ENCODE peak calls at places on chromosomes 16 and 17, in ten cellular contexts. One of them, this sample, is unnamed.

GRCh38 chr16:89593841-89594240 is 18.3 kb downstream of the CPNE7 start:
- DNase-seq in stimulated activated CD4-positive, alpha-beta T cell treated with anti-CD3 and anti-CD28 coated beads, TNF-alpha, amount 100 ng/mL, for 4 hours: no peak
- DNase-seq in heart left ventricle: no peak
- DNase-seq in stimulated activated naive CD8-positive, alpha-beta T cell treated with anti-CD3 and anti-CD28 coated beads, Interleukin-15, Interleukin-2, amounts not matched to agents 100 U/mL and 50 U/mL, for 24 hours: peak
- DNase-seq in pancreas: no peak
- DNase-seq in fibroblast of gingiva: no peak
- DNase-seq in activated CD4-positive, alpha-beta T cell treated with anti-CD3 and anti-CD28 coated beads for 24 hours: no peak
- DNase-seq in activated CD4-positive, CD25-positive, alpha-beta regulatory T cell treated with anti-CD3 and anti-CD28 coated beads, Interleukin-2, amount 50 U/mL, for 16 hours: no peak
- DNase-seq in islet precursor cell: no peak
- DNase-seq in non-pigmented ciliary epithelial cell: no peak
- DNase-seq in this sample: peak

GRCh38 chr16:13436641-13437423 is 483.1 kb upstream of the ERCC4 start:
- DNase-seq in stimulated activated CD4-positive, alpha-beta T cell treated with anti-CD3 and anti-CD28 coated beads, TNF-alpha, amount 100 ng/mL, for 4 hours: no peak
- DNase-seq in heart left ventricle: no peak
- DNase-seq in stimulated activated naive CD8-positive, alpha-beta T cell treated with anti-CD3 and anti-CD28 coated beads, Interleukin-15, Interleukin-2, amounts not matched to agents 100 U/mL and 50 U/mL, for 24 hours: no peak
- DNase-seq in pancreas: no peak
- DNase-seq in fibroblast of gingiva: no peak
- DNase-seq in activated CD4-positive, alpha-beta T cell treated with anti-CD3 and anti-CD28 coated beads for 24 hours: no peak
- DNase-seq in activated CD4-positive, CD25-positive, alpha-beta regulatory T cell treated with anti-CD3 and anti-CD28 coated beads, Interleukin-2, amount 50 U/mL, for 16 hours: no peak
- DNase-seq in islet precursor cell: no peak
- DNase-seq in non-pigmented ciliary epithelial cell: no peak
- DNase-seq in this sample: no peak

GRCh38 chr17:57607553-57608120 is 137.5 kb downstream of the CCDC182 start:
- DNase-seq in stimulated activated CD4-positive, alpha-beta T cell treated with anti-CD3 and anti-CD28 coated beads, TNF-alpha, amount 100 ng/mL, for 4 hours: no peak
- DNase-seq in heart left ventricle: no peak
- DNase-seq in stimulated activated naive CD8-positive, alpha-beta T cell treated with anti-CD3 and anti-CD28 coated beads, Interleukin-15, Interleukin-2, amounts not matched to agents 100 U/mL and 50 U/mL, for 24 hours: no peak
- DNase-seq in pancreas: no peak
- DNase-seq in fibroblast of gingiva: no peak
- DNase-seq in activated CD4-positive, alpha-beta T cell treated with anti-CD3 and anti-CD28 coated beads for 24 hours: no peak
- DNase-seq in activated CD4-positive, CD25-positive, alpha-beta regulatory T cell treated with anti-CD3 and anti-CD28 coated beads, Interleukin-2, amount 50 U/mL, for 16 hours: no peak
- DNase-seq in islet precursor cell: no peak
- DNase-seq in non-pigmented ciliary epithelial cell: no peak
- DNase-seq in this sample: no peak

GRCh38 chr17:7528842-7529241 is 20.0 kb upstream of the TNFSF12 start:
- DNase-seq in stimulated activated CD4-positive, alpha-beta T cell treated with anti-CD3 and anti-CD28 coated beads, TNF-alpha, amount 100 ng/mL, for 4 hours: no peak
- DNase-seq in heart left ventricle: no peak
- DNase-seq in stimulated activated naive CD8-positive, alpha-beta T cell treated with anti-CD3 and anti-CD28 coated beads, Interleukin-15, Interleukin-2, amounts not matched to agents 100 U/mL and 50 U/mL, for 24 hours: no peak
- DNase-seq in pancreas: no peak
- DNase-seq in fibroblast of gingiva: no peak
- DNase-seq in activated CD4-positive, alpha-beta T cell treated with anti-CD3 and anti-CD28 coated beads for 24 hours: no peak
- DNase-seq in activated CD4-positive, CD25-positive, alpha-beta regulatory T cell treated with anti-CD3 and anti-CD28 coated beads, Interleukin-2, amount 50 U/mL, for 16 hours: no peak
- DNase-seq in islet precursor cell: no peak
- DNase-seq in non-pigmented ciliary epithelial cell: no peak
- DNase-seq in this sample: no peak

GRCh38 chr17:61235821-61236197 is 163.8 kb upstream of the TBX2 start:
- DNase-seq in stimulated activated CD4-positive, alpha-beta T cell treated with anti-CD3 and anti-CD28 coated beads, TNF-alpha, amount 100 ng/mL, for 4 hours: no peak
- DNase-seq in heart left ventricle: no peak
- DNase-seq in stimulated activated naive CD8-positive, alpha-beta T cell treated with anti-CD3 and anti-CD28 coated beads, Interleukin-15, Interleukin-2, amounts not matched to agents 100 U/mL and 50 U/mL, for 24 hours: no peak
- DNase-seq in pancreas: no peak
- DNase-seq in fibroblast of gingiva: peak
- DNase-seq in activated CD4-positive, alpha-beta T cell treated with anti-CD3 and anti-CD28 coated beads for 24 hours: no peak
- DNase-seq in activated CD4-positive, CD25-positive, alpha-beta regulatory T cell treated with anti-CD3 and anti-CD28 coated beads, Interleukin-2, amount 50 U/mL, for 16 hours: no peak
- DNase-seq in islet precursor cell: peak
- DNase-seq in non-pigmented ciliary epithelial cell: peak
- DNase-seq in this sample: no peak

GRCh38 chr17:81510524-81510797 is 2.1 kb downstream of the ACTG1 start:
- DNase-seq in stimulated activated CD4-positive, alpha-beta T cell treated with anti-CD3 and anti-CD28 coated beads, TNF-alpha, amount 100 ng/mL, for 4 hours: no peak
- DNase-seq in heart left ventricle: no peak
- DNase-seq in stimulated activated naive CD8-positive, alpha-beta T cell treated with anti-CD3 and anti-CD28 coated beads, Interleukin-15, Interleukin-2, amounts not matched to agents 100 U/mL and 50 U/mL, for 24 hours: no peak
- DNase-seq in pancreas: no peak
- DNase-seq in fibroblast of gingiva: no peak
- DNase-seq in activated CD4-positive, alpha-beta T cell treated with anti-CD3 and anti-CD28 coated beads for 24 hours: no peak
- DNase-seq in activated CD4-positive, CD25-positive, alpha-beta regulatory T cell treated with anti-CD3 and anti-CD28 coated beads, Interleukin-2, amount 50 U/mL, for 16 hours: no peak
- DNase-seq in islet precursor cell: no peak
- DNase-seq in non-pigmented ciliary epithelial cell: no peak
- DNase-seq in this sample: no peak

GRCh38 chr17:1447061-1447460 is 9.0 kb downstream of the CRK start:
- DNase-seq in stimulated activated CD4-positive, alpha-beta T cell treated with anti-CD3 and anti-CD28 coated beads, TNF-alpha, amount 100 ng/mL, for 4 hours: no peak
- DNase-seq in heart left ventricle: no peak
- DNase-seq in stimulated activated naive CD8-positive, alpha-beta T cell treated with anti-CD3 and anti-CD28 coated beads, Interleukin-15, Interleukin-2, amounts not matched to agents 100 U/mL and 50 U/mL, for 24 hours: no peak
- DNase-seq in pancreas: no peak
- DNase-seq in fibroblast of gingiva: no peak
- DNase-seq in activated CD4-positive, alpha-beta T cell treated with anti-CD3 and anti-CD28 coated beads for 24 hours: no peak
- DNase-seq in activated CD4-positive, CD25-positive, alpha-beta regulatory T cell treated with anti-CD3 and anti-CD28 coated beads, Interleukin-2, amount 50 U/mL, for 16 hours: no peak
- DNase-seq in islet precursor cell: no peak
- DNase-seq in non-pigmented ciliary epithelial cell: no peak
- DNase-seq in this sample: no peak

GRCh38 chr17:45394001-45394912 is 38.4 kb downstream of the ARHGAP27 start:
- DNase-seq in stimulated activated CD4-positive, alpha-beta T cell treated with anti-CD3 and anti-CD28 coated beads, TNF-alpha, amount 100 ng/mL, for 4 hours: no peak
- DNase-seq in heart left ventricle: no peak
- DNase-seq in stimulated activated naive CD8-positive, alpha-beta T cell treated with anti-CD3 and anti-CD28 coated beads, Interleukin-15, Interleukin-2, amounts not matched to agents 100 U/mL and 50 U/mL, for 24 hours: no peak
- DNase-seq in pancreas: no peak
- DNase-seq in fibroblast of gingiva: no peak
- DNase-seq in activated CD4-positive, alpha-beta T cell treated with anti-CD3 and anti-CD28 coated beads for 24 hours: no peak
- DNase-seq in activated CD4-positive, CD25-positive, alpha-beta regulatory T cell treated with anti-CD3 and anti-CD28 coated beads, Interleukin-2, amount 50 U/mL, for 16 hours: no peak
- DNase-seq in islet precursor cell: no peak
- DNase-seq in non-pigmented ciliary epithelial cell: no peak
- DNase-seq in this sample: no peak